ENCODE peak calls at places on chromosomes 4 and X, in seven cellular contexts. T is H9, O is mesenchymal stem cell, R is neuronal stem cell, V is mesendoderm, J is trophoblast cell, L is H1. X is an unnamed sample.

GRCh38 chr4:147101678-147102077 is 156.0 kb upstream of the TTC29 start:
- DNase-seq in T (no peak), O (no peak), R (no peak), V (no peak), J (no peak), L (no peak), X (peak)

GRCh38 chr4:143700420-143701352 is at the start of gene FREM3:
- DNase-seq in T (peak), O (no peak), R (peak), V (peak), J (no peak), L (peak), X (no peak)

GRCh38 chr4:78656968-78657445 is 105.4 kb downstream of the ANXA3 start:
- DNase-seq in T (no peak), O (no peak), R (no peak), V (no peak), J (no peak), L (no peak), X (no peak)

GRCh38 chr4:6974138-6974848 is 64.7 kb downstream of the TBC1D14 start:
- DNase-seq in T (peak), O (peak), R (peak), V (peak), J (peak), L (peak), X (peak)

GRCh38 chr4:56681158-56681848 is at the start of gene HOPX:
- DNase-seq in T (no peak), O (no peak), R (no peak), V (peak), J (peak), L (no peak), X (no peak)

GRCh38 chrX:26670521-26670920 is 454.6 kb downstream of the MAGEB5 start:
- DNase-seq in T (no peak), O (no peak), R (no peak), V (no peak), J (no peak), L (no peak), X (no peak)

GRCh38 chr4:57116245-57116644 is 6.1 kb upstream of the IGFBP7 start:
- DNase-seq in T (no peak), O (no peak), R (no peak), V (no peak), J (no peak), L (no peak), X (no peak)

GRCh38 chrX:53186363-53186762 is 38.6 kb downstream of the KDM5C start:
- DNase-seq in T (no peak), O (no peak), R (no peak), V (no peak), J (peak), L (no peak), X (peak)

GRCh38 chrX:31679861-31680260 is 608.0 kb upstream of the FTHL17 start:
- DNase-seq in T (no peak), O (no peak), R (no peak), V (no peak), J (no peak), L (no peak), X (no peak)

GRCh38 chr4:74631988-74632387 is 162.3 kb downstream of the BTC start:
- DNase-seq in T (no peak), O (no peak), R (no peak), V (no peak), J (no peak), L (no peak), X (no peak)

GRCh38 chr4:125492957-125493356 is 178.2 kb downstream of the FAT4 start:
- DNase-seq in T (no peak), O (no peak), R (no peak), V (no peak), J (no peak), L (no peak), X (no peak)

GRCh38 chrX:147183161-147183560 is 368.6 kb upstream of the CXorf51A start:
- DNase-seq in T (no peak), O (no peak), R (no peak), V (no peak), J (no peak), L (no peak), X (no peak)

GRCh38 chr4:176782794-176783193 is 9.9 kb downstream of the VEGFC start:
- DNase-seq in T (no peak), O (no peak), R (no peak), V (no peak), J (no peak), L (no peak), X (peak)

GRCh38 chr4:21664355-21664754 is 284.2 kb downstream of the KCNIP4 start:
- DNase-seq in T (no peak), O (no peak), R (no peak), V (peak), J (no peak), L (no peak), X (no peak)

GRCh38 chrX:134546187-134546586 is 86.2 kb downstream of the HPRT1 start:
- DNase-seq in T (no peak), O (no peak), R (no peak), V (no peak), J (no peak), L (no peak), X (no peak)

GRCh38 chr4:2218436-2218835 is 23.5 kb downstream of the HAUS3 start:
- DNase-seq in T (no peak), O (no peak), R (no peak), V (no peak), J (no peak), L (no peak), X (no peak)

GRCh38 chr4:2217726-2218125 is 24.2 kb downstream of the HAUS3 start:
- DNase-seq in T (no peak), O (peak), R (no peak), V (peak), J (no peak), L (no peak), X (peak)

DNA sequence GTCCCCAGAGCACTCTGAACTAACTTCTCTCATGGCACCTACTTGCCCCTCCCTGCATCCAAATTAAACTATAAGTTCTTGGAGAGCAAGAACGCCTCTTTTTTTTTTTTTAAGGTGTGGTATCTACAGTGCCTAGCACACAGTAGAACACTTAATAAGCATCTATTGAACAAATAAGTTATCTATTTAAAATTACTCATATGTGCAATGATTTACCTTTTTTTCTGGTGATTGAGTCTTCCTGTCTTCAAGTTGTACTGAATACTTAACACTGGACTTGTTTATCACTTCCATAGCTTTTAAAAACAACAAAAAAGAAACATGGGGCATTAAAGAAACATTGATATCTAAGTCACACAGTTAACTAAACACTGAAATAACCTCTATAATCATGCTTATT is 29.1 kb downstream of the HAUS3 start:
- DNase-seq in T (no peak), O (no peak), R (no peak), V (no peak), J (no peak), L (no peak), X (no peak)
- H3K4ac ChIP-seq in T (no peak), O (no peak), R (no peak), V (no peak), J (no peak), L (no peak), X (no peak)

DNA sequence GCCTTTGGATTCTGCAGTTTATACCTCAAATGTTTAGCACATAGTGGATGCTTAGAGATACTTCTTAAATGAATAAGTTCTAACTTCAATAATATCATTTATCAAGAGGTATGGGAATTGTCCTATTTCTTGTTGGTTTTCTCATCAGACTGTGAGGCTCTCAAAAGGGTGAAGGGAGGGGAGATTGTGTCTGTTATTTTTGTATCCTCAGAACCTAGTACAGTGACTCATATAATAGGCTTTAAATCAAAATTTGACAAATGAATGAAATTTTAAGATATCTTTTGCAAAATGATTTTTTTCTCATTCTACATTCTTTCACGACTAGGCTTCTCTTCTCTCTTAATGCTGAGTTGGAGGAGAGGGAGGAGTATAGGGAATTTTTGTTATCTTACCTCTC is 89.5 kb downstream of the KDR start:
- DNase-seq in T (no peak), O (no peak), R (no peak), V (no peak), J (no peak), L (no peak), X (no peak)
- H3K4ac ChIP-seq in T (no peak), O (no peak), R (no peak), V (no peak), J (no peak), L (no peak), X (no peak)

GRCh38 chr4:40728341-40728740 is 21.4 kb upstream of the NSUN7 start:
- DNase-seq in T (no peak), O (no peak), R (no peak), V (no peak), J (no peak), L (no peak), X (no peak)
- H3K4ac ChIP-seq in T (no peak), O (no peak), R (no peak), V (no peak), J (no peak), L (no peak), X (no peak)

GRCh38 chrX:129585691-129586090 is 45.6 kb downstream of the OCRL start:
- DNase-seq in T (no peak), O (peak), R (no peak), V (no peak), J (no peak), L (no peak), X (peak)
- H3K4ac ChIP-seq in T (no peak), O (no peak), R (no peak), V (no peak), J (no peak), L (no peak), X (no peak)

DNA sequence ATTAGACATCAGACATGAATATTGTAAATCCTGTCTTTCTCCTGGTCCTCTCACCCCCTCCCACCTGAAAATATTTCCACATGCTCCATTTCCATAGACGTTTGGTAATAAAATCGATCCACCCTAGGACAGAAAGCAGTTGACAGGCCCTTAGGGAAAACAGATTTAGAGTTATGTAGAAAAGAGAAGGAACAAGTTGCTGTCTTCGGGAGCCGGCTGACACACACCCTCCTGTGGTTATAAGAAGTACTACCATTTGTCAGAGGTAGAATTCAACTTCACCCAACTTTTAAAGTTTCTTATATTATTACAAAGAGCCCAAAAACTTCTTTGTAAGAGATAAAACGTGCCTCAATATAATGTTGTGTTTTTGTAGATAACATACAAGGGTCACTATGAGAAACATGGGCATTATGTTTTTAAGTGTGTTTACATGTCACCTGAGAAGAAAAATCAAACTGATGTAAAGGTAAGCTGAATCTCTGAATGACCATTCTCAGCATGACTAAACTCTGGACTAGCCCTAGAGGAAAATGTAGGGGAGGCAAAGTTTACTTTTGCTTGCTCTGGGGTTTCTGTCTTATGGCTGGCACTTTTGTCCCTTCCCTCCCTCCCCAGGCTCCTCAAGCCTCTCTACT is 6.7 kb downstream of the MEPE start:
- DNase-seq in T (no peak), O (peak), R (peak), V (peak), J (no peak), L (no peak), X (peak)
- H3K4ac ChIP-seq in T (no peak), O (no peak), R (no peak), V (no peak), J (no peak), L (no peak), X (no peak)

DNA sequence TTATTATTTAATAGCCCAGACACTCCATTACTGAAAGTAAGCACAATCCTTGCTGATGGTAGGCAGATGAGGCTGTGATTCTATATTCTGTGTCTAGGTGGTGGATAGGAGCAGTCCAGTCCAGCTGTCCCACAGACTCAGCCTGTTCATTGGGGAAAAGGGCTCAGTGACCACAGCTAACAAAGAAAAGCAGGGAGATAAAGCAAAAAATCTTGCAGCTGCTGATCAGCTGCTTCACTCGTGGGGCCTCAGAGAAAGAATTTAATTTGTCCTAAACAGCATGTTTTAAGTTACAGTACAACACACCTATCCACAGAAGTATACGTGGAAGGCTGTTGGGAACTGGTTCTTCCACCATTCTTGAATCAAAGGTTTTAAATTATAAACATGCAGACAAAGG is 40.7 kb upstream of the ANK2 start:
- DNase-seq in T (no peak), O (no peak), R (no peak), V (no peak), J (no peak), L (no peak), X (no peak)
- H3K4ac ChIP-seq in T (no peak), O (no peak), R (no peak), V (no peak), J (no peak), L (no peak), X (no peak)